ENCODE peak calls at places on chromosomes 12 and 14, in seven cellular contexts. Q is colonic mucosa, J is H1, R is psoas muscle, E is mucosa of descending colon, Y is choroid plexus epithelial cell, T is left ventricle myocardium inferior. U is an unnamed sample.

GRCh38 chr12:115155665-115156645 is 472.0 kb upstream of the TBX3 start:
- DNase-seq in E (no peak), Y (peak), T (no peak), Q (no peak), R (no peak), J (no peak), U (no peak)

GRCh38 chr12:78898416-78898815 is 33.8 kb downstream of the SYT1 start:
- DNase-seq in J (no peak), R (no peak), T (peak), Y (peak), E (no peak), Q (no peak), U (no peak)

GRCh38 chr14:76958975-76959710 is 69.4 kb downstream of the IRF2BPL start:
- DNase-seq in R (no peak), Y (no peak), E (peak), T (no peak), J (no peak), Q (no peak), U (no peak)

GRCh38 chr12:132329739-132330548 is 555 bp upstream of the GALNT9 start:
- DNase-seq in E (no peak), Q (no peak), Y (no peak), J (no peak), T (no peak), R (no peak), U (no peak)

GRCh38 chr12:39332661-39333175 is 110.2 kb downstream of the KIF21A start:
- DNase-seq in Y (no peak), J (no peak), Q (no peak), T (no peak), E (no peak), R (no peak), U (no peak)

GRCh38 chr14:85528080-85528881 is 1.7 kb upstream of the FLRT2 start:
- DNase-seq in Y (peak), Q (peak), J (no peak), R (no peak), E (no peak), T (no peak), U (no peak)

GRCh38 chr12:103373088-103373523 is 122.7 kb downstream of the C12orf42 start:
- DNase-seq in Q (no peak), E (peak), T (no peak), Y (no peak), R (no peak), J (no peak), U (no peak)

GRCh38 chr12:89484470-89484869 is 40.1 kb downstream of the GALNT4 start:
- DNase-seq in E (no peak), R (no peak), T (no peak), J (no peak), Q (no peak), Y (no peak), U (no peak)

GRCh38 chr12:7970475-7971252 is 34.7 kb upstream of the SLC2A3 start:
- DNase-seq in Q (peak), R (peak), J (peak), T (peak), E (peak), Y (peak), U (peak)

GRCh38 chr12:69401940-69402339 is 42.4 kb downstream of the YEATS4 start:
- DNase-seq in R (no peak), T (no peak), E (no peak), J (no peak), Q (no peak), Y (no peak), U (no peak)

GRCh38 chr12:101567918-101568317 is 26.9 kb upstream of the MYBPC1 start:
- DNase-seq in T (no peak), Q (no peak), R (no peak), J (no peak), Y (no peak), E (no peak), U (no peak)

GRCh38 chr14:29937116-29937515 is 9.5 kb upstream of the PRKD1 start:
- DNase-seq in T (no peak), E (no peak), R (no peak), Y (peak), Q (no peak), J (no peak), U (no peak)

GRCh38 chr12:121729021-121729420 is 16.5 kb downstream of the TMEM120B start:
- DNase-seq in E (no peak), R (no peak), Q (no peak), T (no peak), J (no peak), Y (no peak), U (no peak)

GRCh38 chr12:58310828-58311273 is 369.5 kb downstream of the ATP23 start:
- DNase-seq in T (no peak), E (no peak), R (no peak), Y (peak), Q (no peak), J (no peak), U (no peak)

GRCh38 chr14:39581474-39581873 is 149.2 kb upstream of the FBXO33 start:
- DNase-seq in J (no peak), R (no peak), Y (peak), Q (no peak), T (no peak), E (no peak), U (no peak)

GRCh38 chr12:32107376-32108267 is 975 bp downstream of the BICD1 start:
- DNase-seq in R (peak), T (no peak), E (no peak), J (no peak), Q (peak), Y (peak), U (no peak)

GRCh38 chr12:75917083-75917482 is 114.5 kb downstream of the PHLDA1 start:
- DNase-seq in J (no peak), Y (no peak), Q (no peak), E (no peak), T (no peak), R (no peak), U (no peak)

GRCh38 chr12:119594772-119595445 is 1.3 kb downstream of the TMEM233 start:
- DNase-seq in J (peak), R (peak), Y (no peak), E (no peak), T (peak), Q (peak), U (no peak)

GRCh38 chr12:86264451-86265328 is 8.5 kb upstream of the MGAT4C start:
- DNase-seq in Y (no peak), R (peak), E (peak), Q (peak), T (peak), J (peak), U (peak)

GRCh38 chr12:69649529-69649928 is 38.8 kb upstream of the LRRC10 start:
- DNase-seq in R (no peak), Q (no peak), J (no peak), E (no peak), Y (no peak), T (no peak), U (no peak)

GRCh38 chr12:10849425-10849878 is at the start of gene PRR4:
- DNase-seq in E (no peak), R (no peak), Y (peak), T (no peak), J (no peak), Q (no peak), U (no peak)

GRCh38 chr14:40365305-40365704 is 933.1 kb upstream of the FBXO33 start:
- DNase-seq in T (no peak), R (no peak), J (no peak), Y (no peak), Q (no peak), E (no peak), U (no peak)

GRCh38 chr14:68564826-68565760 is 227.8 kb downstream of the ZFP36L1 start:
- DNase-seq in R (no peak), J (no peak), E (no peak), Y (peak), Q (no peak), T (no peak), U (no peak)

GRCh38 chr12:41151789-41152188 is 36.3 kb upstream of the PDZRN4 start:
- DNase-seq in E (no peak), R (no peak), J (no peak), Q (no peak), Y (no peak), T (no peak), U (no peak)

GRCh38 chr14:35818346-35819115 is 7.6 kb upstream of the BRMS1L start:
- DNase-seq in J (no peak), Y (peak), Q (no peak), R (no peak), E (no peak), T (no peak), U (no peak)

GRCh38 chr14:54703082-54703481 is 136.2 kb downstream of the SAMD4A start:
- DNase-seq in J (no peak), Q (no peak), Y (no peak), E (no peak), T (no peak), R (no peak), U (no peak)

GRCh38 chr12:28941248-28941647 is 207.8 kb upstream of the FAR2 start:
- DNase-seq in E (no peak), R (no peak), J (no peak), T (no peak), Q (no peak), Y (no peak), U (no peak)

GRCh38 chr12:93572712-93573551 is 457 bp downstream of the SOCS2 start:
- DNase-seq in Y (peak), Q (peak), J (peak), E (peak), R (peak), T (peak), U (no peak)

GRCh38 chr12:131793623-131794022 is 34.6 kb upstream of the MMP17 start:
- DNase-seq in T (no peak), J (no peak), Y (peak), Q (no peak), R (peak), E (no peak), U (no peak)

GRCh38 chr12:89610366-89610765 is 84.5 kb upstream of the POC1B start:
- DNase-seq in J (no peak), E (no peak), T (no peak), Q (no peak), R (no peak), Y (no peak), U (no peak)

GRCh38 chr12:45660330-45660729 is 69.2 kb upstream of the ARID2 start:
- DNase-seq in T (peak), E (no peak), Y (peak), J (no peak), Q (no peak), R (no peak), U (no peak)

GRCh38 chr12:118073768-118074167 is 12.8 kb upstream of the WSB2 start:
- DNase-seq in T (no peak), J (no peak), E (no peak), R (no peak), Q (no peak), Y (no peak), U (no peak)

GRCh38 chr12:53286448-53286847 is 8.9 kb upstream of the PFDN5 start:
- DNase-seq in R (no peak), J (no peak), Y (no peak), T (no peak), E (no peak), Q (no peak), U (no peak)

GRCh38 chr12:6295187-6295811 is 15.2 kb upstream of the PLEKHG6 start:
- DNase-seq in Y (peak), E (peak), Q (peak), J (no peak), T (no peak), R (no peak), U (no peak)

GRCh38 chr12:58920102-58920955 is at the start of gene LRIG3:
- DNase-seq in Y (peak), E (peak), R (peak), Q (peak), J (peak), T (peak), U (peak)

GRCh38 chr12:3200032-3200617 is 122.9 kb downstream of the TSPAN9 start:
- DNase-seq in Y (peak), E (no peak), J (peak), Q (peak), R (peak), T (peak), U (no peak)

GRCh38 chr12:3202734-3203446 is 125.7 kb downstream of the TSPAN9 start:
- DNase-seq in E (no peak), T (no peak), R (peak), J (peak), Y (peak), Q (peak), U (no peak)

GRCh38 chr12:3200779-3201738 is 123.9 kb downstream of the TSPAN9 start:
- DNase-seq in T (no peak), Q (no peak), E (no peak), R (no peak), Y (peak), J (no peak), U (no peak)

GRCh38 chr12:3203713-3204112 is 126.5 kb downstream of the TSPAN9 start:
- DNase-seq in Y (no peak), J (no peak), Q (no peak), E (no peak), T (no peak), R (no peak), U (no peak)

DNA sequence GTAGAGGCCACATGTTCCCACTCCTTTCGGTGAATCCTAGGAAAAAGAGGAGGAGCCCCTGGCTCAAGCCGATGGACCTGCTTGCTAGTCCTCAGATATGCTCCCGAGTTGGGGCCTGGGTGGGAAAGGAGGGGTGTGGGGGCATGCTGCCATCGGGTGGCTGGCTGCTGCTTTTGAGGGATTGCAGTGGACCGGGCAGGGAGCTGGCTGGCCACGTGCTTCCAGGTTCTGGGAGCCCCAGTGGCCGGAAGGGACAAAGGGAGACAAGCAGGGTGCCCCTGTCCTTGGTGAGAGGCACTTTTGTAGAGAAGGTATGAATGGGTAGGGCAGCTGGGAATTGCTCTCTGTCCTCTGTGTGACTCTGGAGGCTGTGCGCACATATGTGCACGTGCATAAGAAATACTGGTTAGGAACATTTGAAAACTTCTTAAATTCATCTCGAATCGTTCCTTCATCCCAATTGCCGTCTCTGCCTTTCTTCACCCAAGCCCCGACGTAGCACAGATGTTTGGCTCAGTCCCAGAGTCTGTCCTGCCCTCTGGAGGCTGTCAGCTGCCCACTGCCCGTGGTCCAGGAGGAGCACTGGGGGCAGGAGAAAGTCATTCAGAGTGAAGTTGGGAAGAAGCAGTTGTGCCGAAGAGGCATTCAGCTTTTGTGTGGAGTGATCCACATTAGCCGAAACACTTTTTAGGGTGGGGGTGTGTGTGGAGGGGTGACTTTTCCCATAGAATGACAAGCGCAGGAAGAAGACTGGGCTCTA is 124.7 kb downstream of the TSPAN9 start:
- DNase-seq in T (peak), E (no peak), R (no peak), Q (no peak), J (no peak), Y (no peak), U (no peak)
- TF ChIP-seq CTCF in T (peak), E (no peak), R (no peak), Q (no peak), J (peak), Y (peak), U (no peak)

GRCh38 chr12:98830657-98831056 is 185.6 kb downstream of the APAF1 start:
- DNase-seq in J (no peak), Q (no peak), E (no peak), R (no peak), Y (no peak), T (no peak), U (no peak)
- TF ChIP-seq CTCF in J (no peak), Q (no peak), E (no peak), R (no peak), Y (no peak), T (no peak), U (no peak)

GRCh38 chr12:2853626-2854025 is 3.2 kb downstream of the TEX52 start:
- DNase-seq in T (peak), J (peak), E (peak), Q (peak), Y (peak), R (peak), U (peak)
- TF ChIP-seq CTCF in T (peak), J (peak), E (peak), Q (peak), Y (peak), R (peak), U (peak)

GRCh38 chr14:102304611-102305506 is at the start of gene MOK:
- DNase-seq in R (peak), Q (peak), J (peak), E (peak), T (peak), Y (peak), U (peak)
- TF ChIP-seq CTCF in R (no peak), Q (no peak), J (no peak), E (no peak), T (no peak), Y (no peak), U (no peak)

GRCh38 chr12:113914176-113914575 is 51.9 kb downstream of the RBM19 start:
- DNase-seq in E (no peak), Y (no peak), T (no peak), R (no peak), Q (no peak), J (no peak), U (peak)
- TF ChIP-seq CTCF in E (no peak), Y (no peak), T (no peak), R (no peak), Q (no peak), J (no peak), U (no peak)

GRCh38 chr12:49012739-49013138 is 5.8 kb downstream of the PRKAG1 start:
- DNase-seq in J (no peak), Q (no peak), Y (no peak), E (no peak), R (no peak), T (no peak), U (no peak)

GRCh38 chr12:49013403-49013802 is 5.2 kb downstream of the PRKAG1 start:
- DNase-seq in Q (no peak), Y (peak), T (no peak), J (no peak), R (no peak), E (no peak), U (no peak)

GRCh38 chr12:49018282-49019119 is at the start of gene PRKAG1:
- DNase-seq in R (peak), T (peak), Y (peak), E (peak), J (peak), Q (peak), U (peak)

GRCh38 chr12:49017764-49018281 is 753 bp downstream of the PRKAG1 start:
- DNase-seq in Q (no peak), E (no peak), Y (peak), J (no peak), R (peak), T (no peak), U (no peak)

DNA sequence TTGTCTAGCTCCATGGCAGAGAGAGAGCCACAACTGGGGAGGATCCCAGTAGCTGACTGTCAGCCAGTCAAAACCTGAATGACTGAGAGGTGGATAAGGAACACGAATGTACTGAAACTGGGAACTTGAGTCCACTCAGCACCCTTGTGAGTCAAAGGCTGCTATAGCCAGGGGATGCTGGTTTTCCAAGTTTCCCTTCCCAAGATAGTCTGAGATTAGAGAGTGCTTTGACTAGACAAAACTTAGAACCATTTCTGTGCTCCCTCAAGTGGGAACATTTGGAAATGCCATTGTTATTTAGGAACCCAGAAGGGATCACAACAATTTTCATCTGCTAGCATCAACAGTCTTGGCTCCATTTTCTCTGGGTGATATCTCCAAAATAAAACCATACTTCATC is 4.0 kb downstream of the PRKAG1 start:
- DNase-seq in T (no peak), Q (no peak), J (no peak), R (no peak), E (no peak), Y (peak), U (no peak)
- TF ChIP-seq CTCF in T (no peak), Q (no peak), J (peak), R (peak), E (no peak), Y (peak), U (peak)

U was measured in chondrocyte.